ENCODE peak calls at places on chromosomes 2 and 18, in four cellular contexts. Y, X, C and G are unnamed samples.

GRCh38 chr2:112708968-112709367 is 11.9 kb upstream of the NT5DC4 start:
- DNase-seq in Y (no peak), C (no peak), X (no peak), G (no peak)

GRCh38 chr2:65436825-65437221 is 4.4 kb upstream of the SPRED2 start:
- DNase-seq in X (no peak), C (no peak), Y (no peak), G (no peak)

GRCh38 chr2:15691586-15692310 is 100.1 kb downstream of the DDX1 start:
- DNase-seq in Y (no peak), C (no peak), X (no peak), G (no peak)

GRCh38 chr2:170221317-170222288 is 43.7 kb downstream of the MYO3B start:
- DNase-seq in X (no peak), C (no peak), Y (peak; percentile 52), G (no peak)

GRCh38 chr18:76610933-76611749 is 116.1 kb upstream of the ZNF516 start:
- DNase-seq in C (no peak), X (no peak), Y (peak; percentile 70), G (no peak)

GRCh38 chr2:197571622-197572271 is 55.9 kb downstream of the MOB4 start:
- DNase-seq in C (no peak), X (no peak), Y (peak; percentile 44), G (no peak)

GRCh38 chr2:6008186-6008585 is 316.0 kb downstream of the SOX11 start:
- DNase-seq in C (no peak), X (no peak), Y (no peak), G (no peak)

GRCh38 chr2:172234716-172235661 is 132.3 kb upstream of the DLX2 start:
- DNase-seq in C (peak; percentile 48), X (no peak), Y (no peak), G (no peak)

GRCh38 chr2:230012242-230012884 is 56.4 kb downstream of the SLC16A14 start:
- DNase-seq in Y (no peak), X (no peak), C (no peak), G (no peak)

GRCh38 chr2:144248350-144249034 is 271.4 kb downstream of the ZEB2 start:
- DNase-seq in X (no peak), C (no peak), Y (no peak), G (no peak)

GRCh38 chr2:20302019-20302418 is 48.6 kb downstream of the PUM2 start:
- DNase-seq in Y (peak; percentile 13), X (no peak), C (no peak), G (no peak)

GRCh38 chr2:74887961-74888670 is 54.2 kb downstream of the HK2 start:
- DNase-seq in X (no peak), C (no peak), Y (peak; percentile 29), G (no peak)
- TF ChIP-seq CTCF in X (no peak), C (no peak), Y (no peak), G (no peak)

DNA sequence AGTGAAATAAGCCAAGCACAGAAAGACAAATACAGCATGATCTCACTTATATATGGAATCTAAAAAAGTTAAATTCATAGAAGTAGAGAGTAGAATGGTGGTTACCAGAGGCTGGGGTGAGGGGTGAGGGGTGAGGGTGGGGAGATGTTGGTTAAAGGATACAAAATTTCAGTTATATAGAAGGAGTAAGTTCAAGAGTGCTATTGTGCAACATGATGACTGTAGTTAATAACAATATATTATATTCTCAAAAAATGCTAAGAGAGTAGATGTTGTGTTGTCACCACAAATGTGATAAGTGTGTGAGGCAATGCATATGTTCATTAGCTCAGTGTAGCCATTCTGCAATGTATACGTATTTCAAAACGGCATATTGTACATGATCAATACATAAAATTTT is 26.4 kb upstream of the GULP1 start:
- DNase-seq in Y (no peak), C (no peak), X (no peak), G (no peak)
- TF ChIP-seq CTCF in Y (no peak), C (no peak), X (no peak), G (no peak)

GRCh38 chr2:174142290-174142689 is 106.0 kb downstream of the OLA1 start:
- DNase-seq in Y (no peak), C (no peak), X (no peak), G (no peak)

GRCh38 chr2:174138161-174138560 is 110.2 kb downstream of the OLA1 start:
- DNase-seq in Y (no peak), X (no peak), C (peak; percentile 9), G (no peak)
- TF ChIP-seq CTCF in Y (no peak), X (no peak), C (peak; percentile 19), G (peak; percentile 42)

GRCh38 chr2:126658316-126658909 is 2.5 kb downstream of the GYPC start:
- DNase-seq in Y (no peak), X (no peak), C (no peak), G (no peak)

GRCh38 chr2:126656311-126657145 is 570 bp downstream of the GYPC start:
- DNase-seq in C (peak; percentile 34), X (no peak), Y (peak; percentile 51), G (peak; percentile 59)

GRCh38 chr2:126657146-126657635 is 1.2 kb downstream of the GYPC start:
- DNase-seq in C (peak; percentile 37), X (peak; percentile 74), Y (peak; percentile 85), G (no peak)

GRCh38 chr2:126658910-126659613 is 3.1 kb downstream of the GYPC start:
- DNase-seq in X (peak; percentile 83), Y (peak; percentile 61), C (peak; percentile 43), G (no peak)

DNA sequence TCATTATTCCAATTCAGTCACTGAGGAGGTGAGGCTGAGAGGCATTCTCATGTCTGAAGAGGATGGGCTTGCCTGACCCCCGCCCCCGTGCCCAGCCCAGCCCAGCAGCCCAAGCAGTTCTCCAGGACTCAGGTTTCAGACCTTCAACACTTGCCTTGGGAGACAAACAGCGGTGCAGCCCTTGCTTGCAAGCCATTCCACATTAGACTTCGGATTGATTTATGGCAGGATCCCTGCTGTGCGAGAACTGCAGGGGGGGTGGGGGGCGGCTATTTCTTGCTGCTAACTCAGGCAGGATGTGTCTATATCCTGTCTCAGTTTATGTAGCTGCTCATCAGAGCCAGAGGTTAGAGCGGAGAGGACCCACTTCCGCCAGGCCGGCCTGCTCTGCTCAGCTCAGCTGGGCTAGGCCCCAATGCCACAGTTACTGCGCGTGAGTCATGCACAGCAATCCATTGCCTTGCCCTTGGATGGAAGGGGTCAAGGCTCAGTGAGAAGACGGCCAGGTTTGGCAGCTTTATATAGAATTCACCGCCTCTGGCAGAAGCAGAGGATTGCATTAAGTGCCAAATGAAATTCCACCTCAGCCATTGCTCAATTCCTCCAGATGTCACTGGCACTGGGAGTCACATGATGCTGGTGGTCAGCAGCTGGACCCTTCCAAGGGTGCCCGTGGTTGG is 1.8 kb downstream of the GYPC start:
- DNase-seq in Y (peak; percentile 98), C (peak; percentile 62), X (peak; percentile 87), G (peak; percentile 51)
- TF ChIP-seq CTCF in Y (no peak), C (no peak), X (no peak), G (no peak)

DNA sequence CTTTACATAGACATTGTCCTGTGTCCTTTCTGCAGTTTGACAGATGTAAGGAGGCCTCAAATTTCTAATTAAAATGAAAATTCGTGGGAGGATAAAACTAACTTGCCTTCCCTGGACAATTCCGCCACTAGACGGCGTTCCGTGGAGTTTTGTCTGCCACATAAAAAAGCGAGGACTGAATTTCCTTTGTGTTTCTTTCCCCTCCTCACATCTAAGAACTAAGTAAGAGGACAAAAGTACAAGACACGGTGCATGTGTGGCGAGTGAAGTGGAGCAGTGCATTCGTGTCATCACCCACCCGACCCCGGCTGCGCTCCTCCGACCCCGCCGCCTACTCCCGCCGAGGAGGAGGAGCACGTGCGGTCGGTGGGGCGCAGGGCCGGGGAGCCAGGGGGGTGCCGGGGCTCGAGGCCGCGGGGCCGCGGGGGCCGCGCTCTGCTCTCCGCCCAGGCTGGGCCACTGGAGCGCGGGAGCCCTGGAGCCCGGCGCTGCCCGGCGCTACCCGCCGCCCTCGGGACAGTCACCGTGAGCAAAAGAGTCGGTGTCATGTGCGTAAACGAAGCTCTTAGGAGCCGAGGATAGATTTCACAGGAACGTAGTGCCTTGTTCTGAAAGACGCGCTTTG is 10.8 kb downstream of the TBR1 start:
- DNase-seq in X (no peak), C (no peak), Y (peak; percentile 21), G (peak; percentile 38)
- TF ChIP-seq CTCF in X (no peak), C (peak; percentile 17), Y (peak; percentile 63), G (peak; percentile 41)

GRCh38 chr2:241040811-241041334 is 42.5 kb downstream of the SNED1 start:
- DNase-seq in Y (no peak), X (no peak), C (no peak), G (no peak)

GRCh38 chr2:241039416-241039815 is 41.0 kb downstream of the SNED1 start:
- DNase-seq in X (no peak), C (no peak), Y (no peak), G (no peak)

GRCh38 chr2:241038374-241039180 is 40.2 kb downstream of the SNED1 start:
- DNase-seq in X (peak; percentile 29), Y (no peak), C (no peak), G (no peak)

GRCh38 chr2:241041557-241042158 is 43.2 kb downstream of the SNED1 start:
- DNase-seq in C (no peak), X (no peak), Y (no peak), G (no peak)

GRCh38 chr2:241040081-241040803 is 41.8 kb downstream of the SNED1 start:
- DNase-seq in X (no peak), C (no peak), Y (no peak), G (no peak)
- TF ChIP-seq CTCF in X (no peak), C (no peak), Y (no peak), G (no peak)

GRCh38 chr2:238240761-238241711 is 1.2 kb upstream of the HES6 start:
- DNase-seq in X (peak; percentile 47), Y (peak; percentile 34), C (peak; percentile 95), G (peak; percentile 52)
- TF ChIP-seq CTCF in X (no peak), Y (no peak), C (no peak), G (no peak)

GRCh38 chr18:72058851-72059250 is 485.3 kb downstream of the CBLN2 start:
- DNase-seq in Y (no peak), C (no peak), X (no peak), G (no peak)
- TF ChIP-seq CTCF in Y (no peak), C (no peak), X (no peak), G (no peak)